ENCODE peak calls at places on chromosomes 11 and 22, in six cellular contexts. V is KG1; M is lower lobe of right lung; Y is NCI-H2171 treated with DMSO at 0.1 percent for 48 hours; S is lung; X is stimulated activated CD4-positive, alpha-beta T cell treated with anti-CD3 and anti-CD28 coated beads, Interleukin-4, amount 100 ng/mL, for 4 hours. H is an unnamed sample.
A peak's percentile ranks its signal among the peaks of the same experiment; 100 is the strongest.

GRCh38 chr22:39985383-39986045 is 9.2 kb upstream of the FAM83F start:
- DNase-seq in Y (no peak), S (no peak), V (no peak), X (no peak), M (no peak), H (no peak)

GRCh38 chr22:44405661-44406060 is 92.4 kb downstream of the RTL6 start:
- DNase-seq in Y (no peak), S (no peak), V (no peak), X (no peak), M (no peak), H (peak; percentile 32)

GRCh38 chr11:128195057-128195751 is 392.2 kb downstream of the ETS1 start:
- DNase-seq in V (peak; percentile 80), X (peak; percentile 30), S (no peak), Y (no peak), M (no peak), H (no peak)

GRCh38 chr11:77144196-77144853 is 16.3 kb downstream of the MYO7A start:
- DNase-seq in Y (peak; percentile 71), X (no peak), S (no peak), V (no peak), M (no peak), H (no peak)

GRCh38 chr22:43260346-43260745 is 73.4 kb upstream of the TTLL12 start:
- DNase-seq in S (no peak), X (no peak), M (no peak), Y (no peak), V (no peak), H (no peak)

GRCh38 chr22:21621891-21622623 is 7.8 kb downstream of the YDJC start:
- DNase-seq in Y (no peak), X (no peak), V (no peak), M (peak; percentile 67), S (no peak), H (no peak)

GRCh38 chr11:126442523-126442922 is 87.0 kb downstream of the ST3GAL4 start:
- DNase-seq in M (no peak), X (no peak), V (no peak), S (no peak), Y (peak; percentile 10), H (no peak)

GRCh38 chr11:88051386-88051785 is 123.9 kb downstream of the RAB38 start:
- DNase-seq in S (no peak), V (no peak), X (no peak), M (no peak), Y (peak; percentile 29), H (no peak)

GRCh38 chr11:78099671-78100070 is 20.0 kb upstream of the NDUFC2 start:
- DNase-seq in V (no peak), X (no peak), M (no peak), Y (peak; percentile 64), S (no peak), H (no peak)

GRCh38 chr11:9219115-9219514 is 46.0 kb downstream of the DENND5A start:
- DNase-seq in V (no peak), S (no peak), X (no peak), M (no peak), Y (no peak), H (no peak)

GRCh38 chr22:49008682-49009235 is 818.9 kb downstream of the BRD1 start:
- DNase-seq in S (no peak), Y (no peak), V (no peak), X (no peak), M (no peak), H (no peak)

GRCh38 chr22:26418620-26419019 is 10.4 kb upstream of the ASPHD2 start:
- DNase-seq in X (no peak), S (no peak), M (no peak), V (no peak), Y (no peak), H (no peak)

GRCh38 chr22:29339381-29340235 is 24.1 kb upstream of the RASL10A start:
- DNase-seq in S (no peak), Y (no peak), M (no peak), X (no peak), V (no peak), H (no peak)

GRCh38 chr11:38169286-38169685 is 1571.2 kb upstream of the RAG2 start:
- DNase-seq in S (no peak), M (no peak), Y (no peak), X (no peak), V (no peak), H (no peak)

GRCh38 chr22:33104192-33104591 is 46.0 kb upstream of the SYN3 start:
- DNase-seq in X (no peak), Y (no peak), M (no peak), S (no peak), V (no peak), H (no peak)

GRCh38 chr11:66327171-66328035 is 8.8 kb downstream of the RIN1 start:
- DNase-seq in M (no peak), X (no peak), Y (no peak), V (no peak), S (no peak), H (no peak)

GRCh38 chr11:74676596-74676995 is 54.6 kb downstream of the CHRDL2 start:
- DNase-seq in S (peak; percentile 18), X (no peak), M (no peak), V (no peak), Y (no peak), H (no peak)

GRCh38 chr22:24482586-24482985 is 12.5 kb upstream of the UPB1 start:
- DNase-seq in M (no peak), V (no peak), S (no peak), Y (peak; percentile 18), X (no peak), H (no peak)

GRCh38 chr11:63608353-63609345 is 5.6 kb downstream of the PLAAT3 start:
- DNase-seq in Y (no peak), M (no peak), X (no peak), S (no peak), V (no peak), H (no peak)

GRCh38 chr11:120268686-120269085 is 28.7 kb downstream of the POU2F3 start:
- DNase-seq in V (no peak), M (no peak), X (no peak), S (no peak), Y (peak; percentile 31), H (no peak)

GRCh38 chr11:95230054-95231034 is 658 bp downstream of the SESN3 start:
- DNase-seq in X (no peak), S (peak; percentile 30), Y (peak; percentile 69), V (peak; percentile 23), M (no peak), H (no peak)

GRCh38 chr11:80107415-80107814 is 666.6 kb upstream of the TENM4 start:
- DNase-seq in Y (no peak), V (no peak), X (no peak), M (no peak), S (no peak), H (no peak)

GRCh38 chr11:62013266-62014157 is 46.1 kb upstream of the FTH1 start:
- DNase-seq in S (no peak), M (no peak), V (no peak), Y (no peak), X (no peak), H (no peak)

GRCh38 chr22:20212754-20213699 is 55.1 kb downstream of the RTN4R start:
- DNase-seq in M (no peak), S (no peak), Y (no peak), X (no peak), V (no peak), H (no peak)

GRCh38 chr11:66815646-66816045 is 27.6 kb upstream of the RCE1 start:
- DNase-seq in S (no peak), Y (no peak), X (no peak), V (no peak), M (no peak), H (no peak)

GRCh38 chr11:74325649-74326645 is 14.5 kb upstream of the P4HA3 start:
- DNase-seq in S (peak; percentile 67), V (no peak), M (peak; percentile 74), X (no peak), Y (peak; percentile 80), H (no peak)

GRCh38 chr22:46027219-46028068 is 50.5 kb upstream of the WNT7B start:
- DNase-seq in X (no peak), Y (no peak), V (no peak), S (no peak), M (peak; percentile 80), H (no peak)

GRCh38 chr22:20552450-20552894 is 45.1 kb downstream of the MED15 start:
- DNase-seq in Y (no peak), X (no peak), M (no peak), V (no peak), S (no peak), H (no peak)

GRCh38 chr11:76668362-76669155 is 2.0 kb downstream of the LRRC32 start:
- DNase-seq in Y (no peak), S (no peak), V (no peak), X (no peak), M (no peak), H (peak; percentile 15)

GRCh38 chr22:37295946-37296345 is 13.6 kb downstream of the CYTH4 start:
- DNase-seq in S (no peak), Y (no peak), X (no peak), V (no peak), M (no peak), H (no peak)